ENCODE peak calls at places on chromosomes 12 and 14, in seven cellular contexts. E is omental fat pad, T is NCI-H1930, B is EL, J is glomerular endothelial cell, K is activated T-helper 1 cell treated with Interleukin-2 at 50 U/mL for 16 hours, P is endodermal cell. U is an unnamed sample.

GRCh38 chr14:96246535-96246839 is 9.5 kb upstream of the BDKRB1 start:
- DNase-seq in E (no peak), T (no peak), B (peak), J (no peak), K (no peak), P (no peak), U (no peak)

GRCh38 chr12:101877816-101878811 is 734 bp downstream of the DRAM1 start:
- DNase-seq in E (no peak), T (no peak), B (peak), J (no peak), K (no peak), P (peak), U (no peak)

GRCh38 chr12:75815756-75816155 is 215.8 kb downstream of the PHLDA1 start:
- DNase-seq in E (no peak), T (no peak), B (no peak), J (no peak), K (no peak), P (no peak), U (no peak)

GRCh38 chr14:58882577-58883018 is 244.8 kb downstream of the DACT1 start:
- DNase-seq in E (no peak), T (peak), B (peak), J (no peak), K (no peak), P (no peak), U (no peak)

GRCh38 chr14:23066368-23066767 is 9.0 kb upstream of the CDH24 start:
- DNase-seq in E (no peak), T (no peak), B (no peak), J (no peak), K (no peak), P (peak), U (no peak)

GRCh38 chr14:89137514-89138163 is 279.4 kb downstream of the FOXN3 start:
- DNase-seq in E (no peak), T (no peak), B (peak), J (peak), K (no peak), P (no peak), U (no peak)

GRCh38 chr12:120784804-120785203 is 59.2 kb downstream of the ACADS start:
- DNase-seq in E (no peak), T (no peak), B (no peak), J (no peak), K (no peak), P (no peak), U (no peak)

GRCh38 chr12:30796508-30796780 is 41.7 kb upstream of the CAPRIN2 start:
- DNase-seq in E (no peak), T (no peak), B (peak), J (no peak), K (no peak), P (no peak), U (no peak)

GRCh38 chr12:90909069-90909676 is 45.8 kb downstream of the CCER1 start:
- DNase-seq in E (no peak), T (peak), B (peak), J (peak), K (no peak), P (peak), U (no peak)

GRCh38 chr12:57861967-57862366 is 15.4 kb upstream of the CTDSP2 start:
- DNase-seq in E (no peak), T (no peak), B (no peak), J (no peak), K (no peak), P (peak), U (no peak)

GRCh38 chr12:19681007-19681406 is 241.7 kb downstream of the AEBP2 start:
- DNase-seq in E (no peak), T (no peak), B (no peak), J (no peak), K (no peak), P (peak), U (no peak)

GRCh38 chr12:82461851-82462250 is 103.5 kb downstream of the METTL25 start:
- DNase-seq in E (no peak), T (no peak), B (no peak), J (no peak), K (no peak), P (no peak), U (no peak)

GRCh38 chr12:96197503-96198272 is 3.5 kb downstream of the ELK3 start:
- DNase-seq in E (no peak), T (no peak), B (peak), J (no peak), K (no peak), P (no peak), U (no peak)

GRCh38 chr12:10213168-10214130 is 772 bp downstream of the GABARAPL1 start:
- DNase-seq in E (peak), T (peak), B (peak), J (no peak), K (peak), P (peak), U (peak)

GRCh38 chr12:131758016-131758739 is 47.3 kb downstream of the SFSWAP start:
- DNase-seq in E (no peak), T (no peak), B (no peak), J (no peak), K (no peak), P (no peak), U (no peak)

GRCh38 chr14:64092940-64093339 is 201.2 kb downstream of the ESR2 start:
- DNase-seq in E (no peak), T (no peak), B (no peak), J (no peak), K (no peak), P (no peak), U (no peak)

GRCh38 chr12:42760550-42760949 is 171.0 kb upstream of the PRICKLE1 start:
- DNase-seq in E (no peak), T (no peak), B (no peak), J (no peak), K (no peak), P (no peak), U (no peak)

GRCh38 chr14:75860561-75861160 is 121.1 kb downstream of the TGFB3 start:
- DNase-seq in E (no peak), T (no peak), B (no peak), J (no peak), K (no peak), P (peak), U (no peak)

U was measured in natural killer cell.